ENCODE peak calls at places on chromosomes 2 and 18, in ten cellular contexts. C is brain microvascular endothelial cell, T is uterus, B is neural progenitor cell, X is AG04450, M is right atrium auricular region, A is psoas muscle, K is adrenal gland, Z is IMR-90, E is HCT116. N is an unnamed sample.

GRCh38 chr2:100983684-100984310 is 18.3 kb upstream of the RPL31 start:
- DNase-seq in C (no peak), T (no peak), B (no peak), X (no peak), M (no peak), A (no peak), K (peak; percentile 48), Z (no peak), E (no peak), N (no peak)

GRCh38 chr2:232528746-232529445 is 2.9 kb downstream of the CHRND start:
- DNase-seq in C (no peak), T (no peak), B (no peak), X (no peak), M (no peak), A (no peak), K (no peak), Z (no peak), E (no peak), N (no peak)

GRCh38 chr2:26000561-26001211 is 18.4 kb upstream of the KIF3C start:
- DNase-seq in C (no peak), T (no peak), B (no peak), X (no peak), M (no peak), A (peak; percentile 67), K (no peak), Z (no peak), E (no peak), N (no peak)

GRCh38 chr2:38187416-38188127 is 111.6 kb upstream of the CYP1B1 start:
- DNase-seq in C (peak; percentile 80), T (peak; percentile 95), B (no peak), X (peak; percentile 74), M (peak; percentile 92), A (peak; percentile 72), K (peak; percentile 63), Z (peak; percentile 94), E (no peak), N (peak; percentile 26)

GRCh38 chr2:191631754-191632153 is 46.2 kb upstream of the NABP1 start:
- DNase-seq in C (no peak), T (no peak), B (no peak), X (no peak), M (no peak), A (peak; percentile 21), K (peak; percentile 34), Z (peak; percentile 66), E (no peak), N (no peak)

GRCh38 chr2:96537734-96538486 is 1.4 kb downstream of the ARID5A start:
- DNase-seq in C (no peak), T (peak; percentile 52), B (peak; percentile 49), X (no peak), M (no peak), A (peak; percentile 31), K (no peak), Z (no peak), E (no peak), N (no peak)

GRCh38 chr2:60998628-60999545 is 18.6 kb upstream of the PEX13 start:
- DNase-seq in C (no peak), T (no peak), B (peak; percentile 54), X (peak; percentile 13), M (no peak), A (no peak), K (no peak), Z (peak; percentile 62), E (no peak), N (no peak)

GRCh38 chr2:69242651-69243051 is 144.4 kb downstream of the GFPT1 start:
- DNase-seq in C (no peak), T (peak; percentile 31), B (no peak), X (peak; percentile 71), M (no peak), A (no peak), K (no peak), Z (peak; percentile 86), E (no peak), N (no peak)

DNA sequence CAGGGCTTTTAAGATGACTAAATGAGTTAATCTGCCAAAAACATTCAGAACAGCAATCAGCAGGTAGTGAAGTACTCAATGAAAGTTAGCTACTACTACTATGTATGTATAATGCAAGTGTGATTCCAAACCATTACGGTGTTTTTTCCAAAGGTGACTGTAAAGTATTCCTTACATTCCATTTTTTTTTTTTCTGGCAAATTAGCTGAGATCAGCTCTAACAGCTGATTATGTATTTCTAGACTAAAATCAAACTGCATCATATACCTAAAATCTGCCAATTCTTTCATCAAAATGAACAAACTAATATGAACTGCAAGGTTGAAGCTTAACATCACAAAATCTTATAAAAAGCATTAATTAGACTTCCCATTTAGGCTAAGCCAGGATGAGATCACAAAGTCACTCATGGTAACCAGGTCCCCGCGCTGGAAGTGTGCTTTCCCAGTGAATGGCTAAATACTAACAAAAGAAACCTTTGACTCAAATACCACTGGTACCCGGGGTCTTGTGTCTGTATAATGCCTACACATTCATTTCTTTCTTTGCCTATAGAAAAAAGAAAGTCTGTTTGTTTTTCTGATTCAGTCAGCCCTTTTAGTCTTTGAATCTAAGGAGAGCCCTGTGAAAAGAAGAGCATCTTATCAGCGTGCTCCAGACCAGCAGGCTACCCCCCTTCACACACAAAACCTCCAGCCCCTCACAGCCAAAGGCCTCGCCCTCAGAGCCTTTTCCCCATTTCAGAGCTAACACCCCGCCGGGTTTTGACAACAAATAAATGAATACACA is 88.3 kb downstream of the RBMS1 start:
- DNase-seq in C (no peak), T (no peak), B (peak; percentile 88), X (no peak), M (no peak), A (no peak), K (no peak), Z (no peak), E (no peak), N (no peak)
- H3K4me3 ChIP-seq in C (peak overlapping the region; percentile 76), T (peak overlapping the region; percentile 98), B (peak overlapping the region; percentile 91), X (peak overlapping the region; percentile 76), M (peak overlapping the region; percentile 94), A (peak overlapping the region; percentile 94), K (peak overlapping the region; percentile 18), Z (peak overlapping the region; percentile 99), E (no peak overlapping the region), N (peak overlapping the region; percentile 55)

GRCh38 chr18:25446972-25447371 is 95.0 kb upstream of the ZNF521 start:
- DNase-seq in C (no peak), T (no peak), B (no peak), X (no peak), M (no peak), A (no peak), K (no peak), Z (no peak), E (no peak), N (no peak)
- TF ChIP-seq CTCF in C (no peak), T (no peak), B (no peak), X (peak; percentile 3), M (no peak), A (no peak), K (no peak), Z (no peak), E (no peak), N (no peak)

GRCh38 chr2:54404270-54404669 is 51.9 kb upstream of the SPTBN1 start:
- DNase-seq in C (no peak), T (no peak), B (no peak), X (no peak), M (no peak), A (no peak), K (no peak), Z (peak; percentile 58), E (no peak), N (no peak)
- H3K27me3 ChIP-seq in C (no peaks in the 10 kb centered on the region), T (no peaks in the 10 kb centered on the region), B (no peaks in the 10 kb centered on the region), X (no peaks in the 10 kb centered on the region), M (no peaks in the 10 kb centered on the region), A (no peaks in the 10 kb centered on the region), K (no peaks in the 10 kb centered on the region), Z (no peaks in the 10 kb centered on the region), E (no peaks in the 10 kb centered on the region), N (peaks cover 2% of the 10 kb centered on the region)

DNA sequence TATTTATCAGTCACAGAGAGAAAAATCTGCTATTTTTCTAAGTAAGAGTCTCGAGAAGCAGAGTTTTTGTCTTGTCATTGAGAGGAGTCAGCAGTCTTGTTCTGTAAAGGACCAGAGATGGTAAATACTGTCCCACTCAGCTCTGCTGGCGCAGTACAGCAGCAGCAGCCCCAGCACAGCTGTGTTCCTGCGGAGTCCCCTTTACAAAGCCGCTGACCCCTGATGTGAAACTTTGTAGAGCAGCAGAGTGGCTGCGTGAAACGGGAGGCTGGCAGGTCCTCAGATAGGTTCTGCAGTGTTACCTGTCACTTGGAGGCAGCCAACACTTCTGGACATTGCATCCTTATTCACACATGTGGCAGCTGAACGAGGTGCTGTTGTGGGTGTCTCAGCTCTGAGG is 45.2 kb downstream of the TMEM185B start:
- DNase-seq in C (no peak), T (no peak), B (peak; percentile 34), X (no peak), M (no peak), A (no peak), K (no peak), Z (no peak), E (no peak), N (no peak)
- H3K4me3 ChIP-seq in C (no peak overlapping the region), T (no peak overlapping the region), B (no peak overlapping the region), X (no peak overlapping the region), M (no peak overlapping the region), A (no peak overlapping the region), K (no peak overlapping the region), Z (no peak overlapping the region), E (no peak overlapping the region), N (no peak overlapping the region)

GRCh38 chr2:48952614-48953013 is 197.1 kb upstream of the LHCGR start:
- DNase-seq in C (no peak), T (no peak), B (no peak), X (no peak), M (no peak), A (no peak), K (no peak), Z (no peak), E (no peak), N (no peak)

GRCh38 chr2:48954311-48954710 is 198.8 kb upstream of the LHCGR start:
- DNase-seq in C (no peak), T (no peak), B (no peak), X (no peak), M (no peak), A (no peak), K (no peak), Z (no peak), E (no peak), N (no peak)

GRCh38 chr2:48952071-48952604 is 196.6 kb upstream of the LHCGR start:
- DNase-seq in C (no peak), T (no peak), B (no peak), X (no peak), M (no peak), A (no peak), K (no peak), Z (no peak), E (no peak), N (no peak)

GRCh38 chr2:48954935-48955334 is 199.4 kb downstream of the FSHR start:
- DNase-seq in C (no peak), T (no peak), B (no peak), X (no peak), M (no peak), A (no peak), K (no peak), Z (peak; percentile 50), E (no peak), N (no peak)
- TF ChIP-seq CTCF in C (no peak), T (no peak), B (no peak), X (no peak), M (no peak), A (no peak), K (no peak), Z (no peak), E (no peak), N (no peak)

GRCh38 chr2:11342561-11343343 is 1.7 kb downstream of the ROCK2 start:
- DNase-seq in C (peak; percentile 77), T (no peak), B (peak; percentile 44), X (peak; percentile 46), M (no peak), A (no peak), K (no peak), Z (peak; percentile 87), E (peak; percentile 34), N (no peak)
- H3K27me3 ChIP-seq in C (no peaks in the 10 kb centered on the region), T (no peaks in the 10 kb centered on the region), B (peaks cover 14% of the 10 kb centered on the region), X (no peaks in the 10 kb centered on the region), M (no peaks in the 10 kb centered on the region), A (no peaks in the 10 kb centered on the region), K (no peaks in the 10 kb centered on the region), Z (no peaks in the 10 kb centered on the region), E (no peaks in the 10 kb centered on the region), N (no peaks in the 10 kb centered on the region)